ENCODE peak calls at places on chromosomes 6 and 20, in ten cellular contexts. L is T-cell; C is uterus; Y is HuH-7; U is CD8-positive, alpha-beta memory T cell; D is substantia nigra; M is neural crest cell; Z is Kasumi-1; A is HCT116; F is naive thymus-derived CD8-positive, alpha-beta T cell. V is an unnamed sample.
A peak's percentile ranks its signal among the peaks of the same experiment; 100 is the strongest.

GRCh38 chr6:106631356-106631755 is 2.0 kb downstream of the QRSL1 start:
- DNase-seq in L (no peak), C (no peak), Y (no peak), U (no peak), D (no peak), M (no peak), Z (no peak), A (no peak), F (no peak), V (no peak)

GRCh38 chr6:142331075-142331551 is 29.3 kb downstream of the ADGRG6 start:
- DNase-seq in L (peak; percentile 34), C (no peak), Y (no peak), U (no peak), D (no peak), M (peak; percentile 20), Z (no peak), A (no peak), F (peak; percentile 65), V (no peak)

GRCh38 chr20:57838670-57839142 is 128.9 kb upstream of the PMEPA1 start:
- DNase-seq in L (no peak), C (no peak), Y (no peak), U (no peak), D (no peak), M (no peak), Z (no peak), A (no peak), F (no peak), V (no peak)

GRCh38 chr20:63178889-63179751 is 36.8 kb downstream of the YTHDF1 start:
- DNase-seq in L (peak; percentile 70), C (no peak), Y (peak; percentile 82), U (peak; percentile 63), D (no peak), M (peak; percentile 64), Z (peak; percentile 19), A (peak; percentile 18), F (peak; percentile 69), V (peak; percentile 72)

GRCh38 chr20:60326821-60327220 is 368.6 kb downstream of the CDH26 start:
- DNase-seq in L (no peak), C (no peak), Y (no peak), U (no peak), D (no peak), M (no peak), Z (no peak), A (no peak), F (no peak), V (no peak)

GRCh38 chr6:151095538-151096254 is 144.1 kb upstream of the AKAP12 start:
- DNase-seq in L (no peak), C (no peak), Y (no peak), U (no peak), D (no peak), M (no peak), Z (no peak), A (no peak), F (no peak), V (no peak)

GRCh38 chr20:48586728-48587127 is 241.1 kb downstream of the PREX1 start:
- DNase-seq in L (no peak), C (no peak), Y (no peak), U (no peak), D (no peak), M (no peak), Z (no peak), A (no peak), F (no peak), V (no peak)

GRCh38 chr6:148874698-148875293 is 128.0 kb downstream of the UST start:
- DNase-seq in L (no peak), C (no peak), Y (no peak), U (no peak), D (peak; percentile 12), M (no peak), Z (no peak), A (no peak), F (no peak), V (no peak)

GRCh38 chr6:113595921-113596376 is 261.2 kb upstream of the MARCKS start:
- DNase-seq in L (no peak), C (peak; percentile 57), Y (no peak), U (no peak), D (no peak), M (no peak), Z (no peak), A (no peak), F (no peak), V (no peak)

GRCh38 chr6:130967502-130968469 is 95.3 kb downstream of the EPB41L2 start:
- DNase-seq in L (no peak), C (no peak), Y (no peak), U (no peak), D (no peak), M (no peak), Z (no peak), A (no peak), F (no peak), V (no peak)

GRCh38 chr20:43736588-43737091 is 9.8 kb upstream of the GTSF1L start:
- DNase-seq in L (no peak), C (no peak), Y (no peak), U (no peak), D (no peak), M (no peak), Z (no peak), A (no peak), F (no peak), V (no peak)

GRCh38 chr20:49287555-49288249 is 9.8 kb upstream of the ZNFX1 start:
- DNase-seq in L (no peak), C (no peak), Y (peak; percentile 63), U (no peak), D (no peak), M (no peak), Z (no peak), A (no peak), F (no peak), V (no peak)

GRCh38 chr6:113352029-113352801 is 504.9 kb upstream of the MARCKS start:
- DNase-seq in L (no peak), C (no peak), Y (peak; percentile 30), U (no peak), D (no peak), M (no peak), Z (no peak), A (peak; percentile 90), F (no peak), V (no peak)

GRCh38 chr6:15690451-15690961 is 27.7 kb upstream of the DTNBP1 start:
- DNase-seq in L (no peak), C (no peak), Y (no peak), U (no peak), D (no peak), M (no peak), Z (no peak), A (no peak), F (no peak), V (no peak)

GRCh38 chr6:38567436-38567835 is 72.3 kb downstream of the BTBD9 start:
- DNase-seq in L (no peak), C (peak; percentile 80), Y (no peak), U (no peak), D (peak; percentile 6), M (no peak), Z (no peak), A (peak; percentile 21), F (no peak), V (no peak)

GRCh38 chr6:39765508-39766065 is 26.6 kb upstream of the DAAM2 start:
- DNase-seq in L (no peak), C (no peak), Y (no peak), U (no peak), D (no peak), M (no peak), Z (no peak), A (no peak), F (no peak), V (no peak)

GRCh38 chr6:10163159-10163962 is 251.5 kb downstream of the TFAP2A start:
- DNase-seq in L (no peak), C (no peak), Y (no peak), U (no peak), D (no peak), M (no peak), Z (no peak), A (no peak), F (no peak), V (no peak)

GRCh38 chr6:131362070-131362469 is 211.0 kb upstream of the ARG1 start:
- DNase-seq in L (no peak), C (no peak), Y (no peak), U (no peak), D (no peak), M (no peak), Z (no peak), A (no peak), F (no peak), V (no peak)

GRCh38 chr20:37897008-37897548 is 5.8 kb upstream of the VSTM2L start:
- DNase-seq in L (no peak), C (no peak), Y (peak; percentile 70), U (no peak), D (peak; percentile 59), M (peak; percentile 45), Z (peak; percentile 45), A (no peak), F (no peak), V (no peak)

GRCh38 chr6:112571886-112572285 is 224.8 kb downstream of the RFPL4B start:
- DNase-seq in L (no peak), C (no peak), Y (no peak), U (no peak), D (no peak), M (no peak), Z (no peak), A (no peak), F (no peak), V (no peak)

GRCh38 chr6:33613146-33613793 is 7.9 kb upstream of the ITPR3 start:
- DNase-seq in L (no peak), C (no peak), Y (no peak), U (no peak), D (no peak), M (no peak), Z (no peak), A (no peak), F (no peak), V (no peak)

GRCh38 chr20:13356087-13356486 is 135.0 kb downstream of the ISM1 start:
- DNase-seq in L (no peak), C (no peak), Y (no peak), U (no peak), D (no peak), M (no peak), Z (no peak), A (no peak), F (no peak), V (no peak)

GRCh38 chr6:44457606-44458005 is 70.1 kb downstream of the CDC5L start:
- DNase-seq in L (no peak), C (no peak), Y (no peak), U (no peak), D (no peak), M (no peak), Z (no peak), A (no peak), F (no peak), V (no peak)

GRCh38 chr6:142746524-142746923 is 198.5 kb downstream of the HIVEP2 start:
- DNase-seq in L (peak; percentile 14), C (no peak), Y (peak; percentile 42), U (peak; percentile 10), D (no peak), M (no peak), Z (peak; percentile 6), A (no peak), F (peak; percentile 25), V (peak; percentile 36)

GRCh38 chr20:44159711-44160110 is 27.3 kb downstream of the JPH2 start:
- DNase-seq in L (no peak), C (no peak), Y (no peak), U (no peak), D (no peak), M (no peak), Z (no peak), A (no peak), F (no peak), V (no peak)

GRCh38 chr20:48313346-48313745 is 514.5 kb downstream of the PREX1 start:
- DNase-seq in L (no peak), C (no peak), Y (no peak), U (no peak), D (no peak), M (no peak), Z (no peak), A (no peak), F (no peak), V (no peak)

GRCh38 chr6:36314221-36315014 is 22.3 kb downstream of the BNIP5 start:
- DNase-seq in L (no peak), C (no peak), Y (no peak), U (no peak), D (no peak), M (no peak), Z (no peak), A (peak; percentile 12), F (no peak), V (no peak)

GRCh38 chr6:14046476-14047068 is 71.0 kb upstream of the CD83 start:
- DNase-seq in L (peak; percentile 5), C (no peak), Y (peak; percentile 45), U (no peak), D (no peak), M (peak; percentile 26), Z (peak; percentile 51), A (peak; percentile 51), F (peak; percentile 9), V (peak; percentile 44)